ENCODE peak calls at places on chromosomes 13 and 19, in six cellular contexts. X, J, D, H, L and W are unnamed samples.

GRCh38 chr19:5000120-5000611 is 31.3 kb downstream of the KDM4B start:
- DNase-seq in X (no peak), J (no peak), D (no peak), H (no peak), L (no peak), W (no peak)

GRCh38 chr19:47598407-47599349 is 10.3 kb upstream of the BICRA start:
- DNase-seq in X (peak), J (no peak), D (peak), H (peak), L (peak), W (no peak)

GRCh38 chr13:52734075-52734623 is 5.5 kb downstream of the CNMD start:
- DNase-seq in X (no peak), J (no peak), D (no peak), H (no peak), L (no peak), W (no peak)

GRCh38 chr13:63448654-63449053 is 2033.0 kb upstream of the PCDH20 start:
- DNase-seq in X (no peak), J (no peak), D (no peak), H (no peak), L (no peak), W (no peak)

GRCh38 chr19:30227661-30228112 is 144.5 kb upstream of the ZNF536 start:
- DNase-seq in X (peak), J (no peak), D (no peak), H (peak), L (peak), W (peak)

GRCh38 chr13:48828962-48829405 is 146.7 kb upstream of the FNDC3A start:
- DNase-seq in X (no peak), J (no peak), D (no peak), H (peak), L (peak), W (no peak)

GRCh38 chr13:29535663-29536655 is 59.5 kb downstream of the SLC7A1 start:
- DNase-seq in X (no peak), J (no peak), D (no peak), H (no peak), L (no peak), W (no peak)

GRCh38 chr19:56637976-56638555 is 4.9 kb upstream of the SMIM17 start:
- DNase-seq in X (peak), J (peak), D (peak), H (peak), L (peak), W (peak)

GRCh38 chr13:49580980-49581680 is 4.2 kb downstream of the RCBTB1 start:
- DNase-seq in X (no peak), J (no peak), D (no peak), H (no peak), L (no peak), W (no peak)

GRCh38 chr19:18850560-18851375 is 19.0 kb downstream of the UPF1 start:
- DNase-seq in X (no peak), J (peak), D (no peak), H (no peak), L (peak), W (no peak)

GRCh38 chr19:17530586-17530985 is 19.1 kb downstream of the PGLS start:
- DNase-seq in X (no peak), J (no peak), D (no peak), H (peak), L (peak), W (no peak)

GRCh38 chr13:36919206-36919832 is 719 bp downstream of the SMAD9 start:
- DNase-seq in X (peak), J (no peak), D (no peak), H (peak), L (peak), W (peak)

GRCh38 chr19:52535831-52536800 is 8.6 kb downstream of the ZNF808 start:
- DNase-seq in X (peak), J (peak), D (no peak), H (peak), L (peak), W (peak)

GRCh38 chr13:44649118-44649455 is 73.0 kb upstream of the TSC22D1 start:
- DNase-seq in X (no peak), J (no peak), D (no peak), H (peak), L (no peak), W (no peak)

GRCh38 chr13:30745917-30746686 is 10.8 kb downstream of the ALOX5AP start:
- DNase-seq in X (no peak), J (no peak), D (no peak), H (no peak), L (peak), W (no peak)

GRCh38 chr19:3015126-3016057 is 13.7 kb downstream of the TLE2 start:
- DNase-seq in X (no peak), J (no peak), D (no peak), H (no peak), L (no peak), W (no peak)

GRCh38 chr19:34096020-34096915 is 76.0 kb upstream of the LSM14A start:
- DNase-seq in X (no peak), J (no peak), D (no peak), H (peak), L (peak), W (peak)

GRCh38 chr13:98171806-98172569 is 5.1 kb downstream of the RNF113B start:
- DNase-seq in X (peak), J (no peak), D (no peak), H (no peak), L (peak), W (no peak)

GRCh38 chr19:35513975-35514809 is 743 bp upstream of the DMKN start:
- DNase-seq in X (no peak), J (no peak), D (no peak), H (peak), L (peak), W (no peak)

GRCh38 chr13:107585466-107585865 is 629.9 kb downstream of the LIG4 start:
- DNase-seq in X (no peak), J (no peak), D (no peak), H (no peak), L (peak), W (no peak)

GRCh38 chr19:15114153-15114540 is 6.9 kb downstream of the SYDE1 start:
- DNase-seq in X (no peak), J (no peak), D (no peak), H (no peak), L (peak), W (no peak)

GRCh38 chr19:35262101-35262761 is 6.5 kb upstream of the USF2 start:
- DNase-seq in X (peak), J (no peak), D (no peak), H (no peak), L (no peak), W (no peak)

GRCh38 chr13:47420012-47420411 is 523.2 kb upstream of the HTR2A start:
- DNase-seq in X (no peak), J (no peak), D (no peak), H (no peak), L (peak), W (no peak)

GRCh38 chr19:17469092-17469370 is 1.3 kb upstream of the SLC27A1 start:
- DNase-seq in X (no peak), J (no peak), D (no peak), H (no peak), L (no peak), W (peak)

GRCh38 chr13:113853518-113854237 is 10.2 kb downstream of the GAS6 start:
- DNase-seq in X (no peak), J (no peak), D (no peak), H (no peak), L (peak), W (no peak)

GRCh38 chr13:38636106-38636505 is 50.8 kb upstream of the FREM2 start:
- DNase-seq in X (no peak), J (no peak), D (no peak), H (no peak), L (no peak), W (no peak)

GRCh38 chr19:23075031-23075733 is 41.6 kb upstream of the ZNF730 start:
- DNase-seq in X (no peak), J (no peak), D (no peak), H (peak), L (peak), W (peak)

DNA sequence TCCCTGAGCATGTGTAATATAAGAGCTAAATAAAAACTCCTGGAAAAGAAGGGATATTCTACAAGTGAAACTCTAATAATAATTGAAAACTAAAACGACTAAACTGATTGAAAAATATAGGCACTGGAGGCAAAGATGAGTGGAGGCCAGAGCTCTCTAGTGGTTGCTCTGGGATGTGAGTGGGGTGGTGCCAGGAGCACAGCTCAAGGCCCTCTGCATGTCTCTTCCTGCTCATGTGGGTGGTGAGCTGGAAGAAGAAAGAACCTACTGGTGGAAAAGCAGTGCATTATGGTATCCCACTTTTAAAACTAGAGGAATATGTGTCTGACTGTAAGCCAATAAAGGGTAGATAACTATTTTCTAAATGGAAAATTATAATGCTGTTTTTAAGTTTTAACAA is 15.8 kb upstream of the ARHGEF7 start:
- DNase-seq in X (no peak), J (no peak), D (no peak), H (no peak), L (peak), W (no peak)
- TF ChIP-seq CTCF in X (no peak), J (no peak), D (no peak), H (no peak), L (peak), W (no peak)

GRCh38 chr13:77915676-77916075 is 3.0 kb downstream of the EDNRB start:
- DNase-seq in X (no peak), J (no peak), D (no peak), H (no peak), L (no peak), W (no peak)

GRCh38 chr13:77919351-77920294 is 992 bp upstream of the EDNRB start:
- DNase-seq in X (no peak), J (no peak), D (no peak), H (peak), L (peak), W (peak)

GRCh38 chr13:77916481-77916880 is 2.1 kb downstream of the EDNRB start:
- DNase-seq in X (no peak), J (no peak), D (no peak), H (no peak), L (no peak), W (no peak)

GRCh38 chr13:77918391-77919261 is at the start of gene EDNRB:
- DNase-seq in X (peak), J (no peak), D (no peak), H (peak), L (peak), W (peak)
- TF ChIP-seq CTCF in X (no peak), J (no peak), D (no peak), H (no peak), L (no peak), W (no peak)

GRCh38 chr19:42601811-42602443 is 7.2 kb upstream of the CEACAM8 start:
- DNase-seq in X (no peak), J (no peak), D (no peak), H (peak), L (peak), W (peak)

GRCh38 chr19:42606660-42607351 is 12.1 kb upstream of the CEACAM8 start:
- DNase-seq in X (peak), J (no peak), D (no peak), H (peak), L (peak), W (peak)
- TF ChIP-seq CTCF in X (peak), J (peak), D (peak), H (peak), L (peak), W (peak)

DNA sequence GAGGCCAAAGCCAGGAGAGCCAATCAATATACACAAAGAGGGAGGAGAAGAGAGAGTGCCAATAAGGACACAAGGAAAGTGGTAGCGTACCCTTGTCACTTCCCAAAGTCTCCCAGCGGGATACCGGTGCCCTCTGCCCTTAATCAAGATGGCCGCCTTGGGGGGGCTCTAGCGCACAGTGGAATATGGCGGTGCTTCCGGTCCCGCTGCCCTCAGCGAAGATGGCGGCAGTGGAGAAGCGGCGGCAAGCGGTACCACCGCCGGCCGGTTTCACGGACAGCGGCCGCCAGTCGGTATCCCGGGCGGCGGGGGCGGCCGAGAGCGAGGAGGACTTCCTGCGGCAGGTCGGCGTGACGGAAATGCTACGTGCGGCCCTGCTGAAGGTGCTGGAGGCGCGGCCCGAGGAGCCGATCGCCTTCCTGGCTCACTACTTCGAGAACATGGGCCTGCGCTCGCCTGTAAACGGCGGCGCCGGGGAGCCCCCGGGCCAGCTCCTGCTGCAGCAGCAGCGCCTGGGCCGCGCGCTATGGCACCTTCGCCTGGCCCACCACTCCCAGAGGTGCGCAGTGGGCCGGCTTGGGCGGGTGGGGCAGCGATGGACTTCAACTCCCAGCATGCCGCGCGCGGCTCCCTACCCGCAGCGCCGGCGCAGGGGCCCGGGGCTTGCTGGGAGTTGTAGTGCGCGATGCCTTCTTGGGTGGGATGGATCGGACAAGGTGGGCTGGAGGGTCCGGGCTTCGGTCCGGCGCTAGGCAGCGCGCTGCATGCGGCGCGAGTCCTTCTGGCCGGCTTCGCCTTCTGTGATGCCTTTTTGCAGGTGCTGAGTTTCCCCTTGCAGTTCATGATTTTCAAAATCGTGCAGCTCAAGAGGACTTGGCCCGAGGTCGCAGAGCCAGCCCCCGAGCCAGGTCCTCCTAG is at the start of gene TPGS1:
- DNase-seq in X (peak), J (peak), D (no peak), H (peak), L (peak), W (peak)
- TF ChIP-seq CTCF in X (no peak), J (no peak), D (no peak), H (no peak), L (no peak), W (peak)

GRCh38 chr13:110289661-110290060 is 17.3 kb downstream of the COL4A1 start:
- DNase-seq in X (no peak), J (no peak), D (no peak), H (no peak), L (no peak), W (no peak)
- TF ChIP-seq CTCF in X (no peak), J (no peak), D (no peak), H (no peak), L (no peak), W (no peak)